ENCODE peak calls at places on chromosomes 12 and 14, in five cellular contexts. H, I, V, S and J are unnamed samples.

GRCh38 chr12:41436076-41436475 is 248.0 kb downstream of the PDZRN4 start:
- DNase-seq in H (no peak), I (no peak), V (no peak), S (no peak), J (no peak)

GRCh38 chr14:22903742-22904087 is 15.2 kb downstream of the RBM23 start:
- DNase-seq in H (no peak), I (no peak), V (no peak), S (no peak), J (no peak)

GRCh38 chr14:91438845-91439244 is 21.2 kb upstream of the CCDC88C start:
- DNase-seq in H (no peak), I (no peak), V (no peak), S (no peak), J (no peak)

GRCh38 chr12:43812926-43813325 is 6.8 kb upstream of the TWF1 start:
- DNase-seq in H (no peak), I (no peak), V (no peak), S (peak; percentile 2), J (no peak)

GRCh38 chr14:73771848-73772705 is 57.9 kb upstream of the PNMA1 start:
- DNase-seq in H (no peak), I (no peak), V (peak; percentile 71), S (peak; percentile 75), J (peak; percentile 94)

GRCh38 chr12:51082561-51083139 is 746 bp downstream of the CSRNP2 start:
- DNase-seq in H (no peak), I (peak; percentile 17), V (peak; percentile 47), S (peak; percentile 51), J (no peak)

GRCh38 chr14:89907655-89908054 is 46.9 kb downstream of the EFCAB11 start:
- DNase-seq in H (no peak), I (no peak), V (no peak), S (no peak), J (no peak)

GRCh38 chr12:122825773-122826724 is 9.2 kb upstream of the HIP1R start:
- DNase-seq in H (no peak), I (peak; percentile 7), V (peak; percentile 16), S (no peak), J (no peak)

GRCh38 chr12:25328082-25328712 is 77.5 kb upstream of the KRAS start:
- DNase-seq in H (no peak), I (peak; percentile 24), V (peak; percentile 26), S (peak; percentile 75), J (no peak)

GRCh38 chr14:99524804-99525698 is 43.8 kb downstream of the CCNK start:
- DNase-seq in H (no peak), I (no peak), V (peak; percentile 69), S (peak; percentile 48), J (no peak)

GRCh38 chr12:86158956-86159355 is 97.2 kb downstream of the MGAT4C start:
- DNase-seq in H (no peak), I (no peak), V (peak; percentile 3), S (peak; percentile 52), J (no peak)

GRCh38 chr14:73829526-73830431 is 21.9 kb upstream of the PTGR2 start:
- DNase-seq in H (no peak), I (peak; percentile 33), V (peak; percentile 84), S (peak; percentile 90), J (no peak)

GRCh38 chr14:42710071-42710470 is 1103.4 kb downstream of the LRFN5 start:
- DNase-seq in H (no peak), I (peak; percentile 2), V (no peak), S (peak; percentile 63), J (no peak)

GRCh38 chr12:92065664-92066063 is 80.0 kb downstream of the BTG1 start:
- DNase-seq in H (no peak), I (no peak), V (no peak), S (no peak), J (no peak)

GRCh38 chr12:71663561-71664410 is at the start of the genes THAP2 and ZFC3H1:
- DNase-seq in H (peak; percentile 76), I (peak; percentile 99), V (peak; percentile 100), S (peak; percentile 100), J (peak; percentile 99)
- TF ChIP-seq CTCF in H (no peak), I (peak; percentile 28), V (peak; percentile 37), S (no peak), J (peak; percentile 33)

DNA sequence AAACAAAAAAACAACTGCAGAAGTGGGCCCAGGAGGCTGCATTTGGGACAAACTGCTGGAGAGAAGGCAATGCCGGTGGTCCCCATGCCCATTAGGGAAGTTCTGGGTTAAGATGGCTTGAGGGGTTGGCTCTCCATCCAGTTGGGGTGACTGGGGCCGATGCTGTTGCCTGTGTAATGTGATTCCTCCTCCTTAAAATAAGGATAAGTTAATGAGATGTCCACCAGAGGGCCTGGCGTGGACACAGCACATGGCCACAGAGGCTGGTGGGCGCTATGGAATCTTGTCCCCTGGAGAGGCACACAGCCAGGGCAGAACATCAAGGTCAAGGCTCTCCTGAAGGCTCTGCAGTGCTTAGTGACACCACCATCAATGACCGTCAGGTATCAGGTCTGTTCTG is 1.0 kb upstream of the TESC start:
- DNase-seq in H (no peak), I (no peak), V (peak; percentile 9), S (peak; percentile 11), J (no peak)
- TF ChIP-seq CTCF in H (peak; percentile 50), I (peak; percentile 32), V (peak; percentile 38), S (peak; percentile 34), J (peak; percentile 11)

GRCh38 chr12:80325167-80325959 is 118.7 kb upstream of the PTPRQ start:
- DNase-seq in H (no peak), I (peak; percentile 17), V (no peak), S (no peak), J (no peak)
- TF ChIP-seq CTCF in H (no peak), I (no peak), V (no peak), S (no peak), J (no peak)

DNA sequence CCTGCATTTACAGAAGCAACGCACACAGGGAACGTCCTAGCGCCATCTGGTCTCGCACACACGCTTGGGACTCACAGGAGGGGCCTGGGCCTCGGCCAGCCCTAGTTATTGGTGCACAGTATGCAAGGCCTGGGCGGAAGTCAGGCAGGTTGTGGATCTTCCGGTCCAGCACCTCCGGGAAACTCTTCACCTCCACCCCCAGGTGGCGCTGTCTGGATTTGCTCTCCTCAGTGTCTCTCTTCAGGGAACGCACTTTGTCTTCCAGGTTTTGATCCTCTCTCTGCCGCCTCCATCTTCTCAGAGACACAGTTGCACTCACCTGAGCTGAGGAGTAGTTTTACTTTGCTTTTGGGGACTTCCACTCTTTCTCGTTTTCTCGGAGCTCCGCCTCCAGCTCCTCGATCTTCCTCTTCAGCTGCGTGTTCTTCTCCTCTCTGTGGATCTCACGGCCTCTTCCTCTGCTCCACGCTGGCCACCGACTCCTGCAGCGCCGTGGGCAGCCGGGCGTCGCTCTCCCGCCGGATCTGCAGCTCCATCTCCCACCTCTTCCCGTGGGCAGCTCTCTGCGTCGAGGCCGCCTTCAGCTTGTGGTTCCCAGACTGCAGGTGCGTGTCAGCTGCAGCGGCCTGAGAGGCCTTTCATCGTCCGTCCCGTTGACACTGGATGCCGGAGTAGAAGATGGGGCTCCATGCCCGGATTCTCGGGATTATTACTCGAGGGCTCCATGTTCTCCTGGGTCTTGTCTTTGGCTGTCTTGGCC is 933.8 kb downstream of the TMEM121 start:
- DNase-seq in H (no peak), I (no peak), V (no peak), S (no peak), J (no peak)
- TF ChIP-seq CTCF in H (no peak), I (no peak), V (no peak), S (no peak), J (peak; percentile 50)

GRCh38 chr12:30796508-30796780 is 41.7 kb upstream of the CAPRIN2 start:
- DNase-seq in H (no peak), I (peak; percentile 78), V (peak; percentile 73), S (peak; percentile 64), J (no peak)

GRCh38 chr12:30796891-30797371 is 42.2 kb upstream of the CAPRIN2 start:
- DNase-seq in H (no peak), I (peak; percentile 52), V (peak; percentile 51), S (peak; percentile 55), J (no peak)

GRCh38 chr12:30795410-30795659 is 40.6 kb upstream of the CAPRIN2 start:
- DNase-seq in H (no peak), I (no peak), V (no peak), S (no peak), J (no peak)

GRCh38 chr12:30795660-30796507 is 41.1 kb upstream of the CAPRIN2 start:
- DNase-seq in H (peak; percentile 54), I (peak; percentile 92), V (peak; percentile 77), S (peak; percentile 80), J (no peak)

GRCh38 chr12:30797689-30798088 is 42.9 kb upstream of the CAPRIN2 start:
- DNase-seq in H (no peak), I (no peak), V (no peak), S (no peak), J (no peak)
- TF ChIP-seq CTCF in H (no peak), I (no peak), V (no peak), S (no peak), J (no peak)

GRCh38 chr12:65728913-65729793 is 95.1 kb upstream of the HMGA2 start:
- DNase-seq in H (peak; percentile 29), I (no peak), V (no peak), S (no peak), J (no peak)
- TF ChIP-seq CTCF in H (no peak), I (no peak), V (no peak), S (no peak), J (no peak)

GRCh38 chr12:85156569-85156968 is 120.4 kb downstream of the LRRIQ1 start:
- DNase-seq in H (no peak), I (no peak), V (no peak), S (no peak), J (no peak)
- TF ChIP-seq CTCF in H (no peak), I (no peak), V (no peak), S (no peak), J (no peak)

GRCh38 chr14:39035336-39035735 is 67.7 kb downstream of the SEC23A start:
- DNase-seq in H (no peak), I (no peak), V (no peak), S (no peak), J (no peak)
- TF ChIP-seq CTCF in H (no peak), I (no peak), V (no peak), S (no peak), J (no peak)

GRCh38 chr14:32998433-32998832 is 59.8 kb downstream of the NPAS3 start:
- DNase-seq in H (no peak), I (peak; percentile 5), V (peak; percentile 35), S (peak; percentile 45), J (no peak)
- TF ChIP-seq CTCF in H (peak; percentile 42), I (peak; percentile 62), V (peak; percentile 55), S (peak; percentile 74), J (peak; percentile 25)